ENCODE peak calls at places on chromosomes 6 and 20, in ten cellular contexts. Q, A, X, C, L, O, K, U, E and I are unnamed samples.

GRCh38 chr6:131656667-131657066 is 19.6 kb downstream of the ENPP3 start:
- DNase-seq in O (no peak), U (no peak), C (no peak), L (no peak), X (no peak), A (no peak), Q (no peak), E (no peak), K (no peak), I (no peak)

GRCh38 chr6:95593025-95593424 is 15.7 kb downstream of the MANEA start:
- DNase-seq in K (peak; percentile 28), O (no peak), X (no peak), C (no peak), Q (no peak), A (no peak), U (no peak), E (peak; percentile 14), L (no peak), I (no peak)

GRCh38 chr6:138410972-138411667 is 7.1 kb downstream of the HEBP2 start:
- DNase-seq in Q (peak; percentile 85), U (no peak), X (no peak), K (no peak), A (no peak), O (no peak), L (peak; percentile 94), E (peak; percentile 54), C (no peak), I (peak; percentile 83)

GRCh38 chr6:159833556-159833955 is 33.5 kb downstream of the PNLDC1 start:
- DNase-seq in O (no peak), L (no peak), X (no peak), U (no peak), C (peak; percentile 65), K (no peak), Q (peak; percentile 97), E (peak; percentile 80), A (no peak), I (peak; percentile 62)

GRCh38 chr20:539848-540247 is 3.7 kb downstream of the CSNK2A1 start:
- DNase-seq in L (peak; percentile 62), A (no peak), X (no peak), U (no peak), O (no peak), E (peak; percentile 84), K (no peak), C (no peak), Q (no peak), I (peak; percentile 71)

GRCh38 chr20:775679-776135 is 7.4 kb upstream of the SLC52A3 start:
- DNase-seq in Q (no peak), E (no peak), O (no peak), C (no peak), L (no peak), A (no peak), X (no peak), U (no peak), K (peak; percentile 91), I (no peak)

GRCh38 chr20:63395723-63396122 is 34.6 kb upstream of the CHRNA4 start:
- DNase-seq in C (no peak), O (no peak), X (no peak), Q (no peak), E (no peak), U (no peak), L (no peak), K (no peak), A (no peak), I (no peak)

GRCh38 chr6:163335671-163336545 is 78.6 kb upstream of the QKI start:
- DNase-seq in C (no peak), E (peak; percentile 54), L (no peak), X (peak; percentile 81), Q (peak; percentile 93), K (no peak), O (peak; percentile 86), U (no peak), A (peak; percentile 88), I (peak; percentile 67)

GRCh38 chr20:60804918-60805631 is 447.0 kb upstream of the CDH4 start:
- DNase-seq in C (no peak), A (no peak), U (no peak), O (peak; percentile 18), K (no peak), L (peak; percentile 7), X (no peak), Q (no peak), E (no peak), I (no peak)

GRCh38 chr20:23889775-23890187 is 10.2 kb upstream of the CST5 start:
- DNase-seq in E (peak; percentile 47), L (peak; percentile 71), C (no peak), X (peak; percentile 29), A (peak; percentile 28), U (no peak), O (peak; percentile 70), Q (peak; percentile 79), K (peak; percentile 31), I (peak; percentile 56)

GRCh38 chr20:64038252-64038578 is 2.2 kb downstream of the C20orf204 start:
- DNase-seq in O (no peak), Q (peak; percentile 80), K (no peak), E (no peak), U (no peak), X (no peak), C (no peak), A (no peak), L (no peak), I (no peak)

GRCh38 chr6:21331221-21331620 is 262.3 kb upstream of the SOX4 start:
- DNase-seq in O (no peak), E (peak; percentile 69), X (no peak), C (no peak), U (no peak), L (no peak), Q (no peak), K (no peak), A (no peak), I (peak; percentile 46)

GRCh38 chr6:94988701-94989100 is 588.6 kb upstream of the MANEA start:
- DNase-seq in C (no peak), U (no peak), E (no peak), X (no peak), A (no peak), L (no peak), K (no peak), Q (no peak), O (no peak), I (no peak)

GRCh38 chr20:19688031-19688806 is 69.8 kb upstream of the RIN2 start:
- DNase-seq in U (peak; percentile 84), E (peak; percentile 90), L (peak; percentile 84), Q (peak; percentile 96), X (peak; percentile 76), O (peak; percentile 59), A (peak; percentile 80), K (peak; percentile 81), C (peak; percentile 61), I (peak; percentile 92)
- TF ChIP-seq CTCF in U (peak; percentile 46), E (peak; percentile 82), L (peak; percentile 76), Q (peak; percentile 87), X (peak; percentile 75), O (no peak), A (peak; percentile 80), K (peak; percentile 35), C (peak; percentile 88), I (peak; percentile 80)

GRCh38 chr6:73314577-73315492 is 39.2 kb downstream of the DPPA5 start:
- DNase-seq in E (no peak), X (no peak), K (no peak), A (no peak), C (no peak), U (no peak), L (no peak), O (no peak), Q (peak; percentile 58), I (no peak)

GRCh38 chr6:73309784-73310502 is 44.1 kb downstream of the DPPA5 start:
- DNase-seq in O (peak; percentile 63), L (peak; percentile 63), U (no peak), C (no peak), Q (peak; percentile 91), A (peak; percentile 35), E (peak; percentile 53), X (peak; percentile 30), K (peak; percentile 65), I (peak; percentile 60)

GRCh38 chr6:73309534-73309783 is 44.6 kb downstream of the DPPA5 start:
- DNase-seq in U (no peak), L (peak; percentile 57), C (no peak), X (no peak), A (no peak), Q (no peak), K (no peak), O (no peak), E (peak; percentile 40), I (no peak)

DNA sequence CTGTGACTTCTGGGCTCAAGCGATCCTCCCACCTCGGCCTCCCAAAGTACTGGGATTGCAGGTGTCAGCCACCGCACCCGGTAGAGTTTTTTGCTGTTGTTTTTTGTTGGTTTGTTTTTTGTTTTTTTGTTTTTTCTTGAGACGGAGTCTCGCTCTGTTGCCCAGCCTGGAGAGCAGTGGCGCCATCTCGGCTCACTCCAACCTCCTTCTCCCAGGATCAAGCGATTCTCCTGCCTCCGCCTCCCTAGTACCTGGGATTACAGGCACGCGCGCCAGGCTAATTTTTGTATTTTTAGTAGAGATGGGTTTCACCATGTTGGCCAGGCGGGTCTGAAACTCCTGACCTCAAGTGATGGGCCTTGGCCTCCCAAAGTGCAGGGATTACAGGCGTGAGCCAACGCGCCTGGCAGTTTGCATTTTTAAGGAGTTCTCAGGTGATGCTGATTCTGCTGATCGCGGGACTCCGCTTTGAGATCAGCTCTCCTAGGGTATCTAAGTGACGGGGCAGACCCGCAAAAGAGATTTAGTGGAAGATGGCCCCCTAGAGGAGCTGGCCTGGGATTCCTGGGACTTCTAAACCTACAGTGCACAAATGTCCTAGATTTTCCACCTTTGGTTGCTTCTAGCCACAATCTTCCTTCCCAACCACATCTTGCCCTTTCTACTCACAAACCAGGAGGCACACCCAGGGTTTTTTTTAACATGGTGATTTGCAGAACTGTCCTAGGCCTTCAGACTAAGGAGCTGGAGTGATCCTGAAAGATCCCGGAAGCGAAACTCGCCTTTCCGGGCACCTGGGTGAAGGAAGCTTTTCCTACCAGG is 45.2 kb downstream of the DPPA5 start:
- DNase-seq in O (peak; percentile 11), A (no peak), U (no peak), L (peak; percentile 50), C (no peak), K (no peak), X (no peak), E (peak; percentile 39), Q (peak; percentile 88), I (peak; percentile 35)
- TF ChIP-seq CTCF in O (no peak), A (no peak), U (no peak), L (no peak), C (peak; percentile 34), K (no peak), X (no peak), E (peak; percentile 4), Q (peak; percentile 23), I (peak; percentile 22)

GRCh38 chr6:50889912-50890311 is 71.2 kb downstream of the TFAP2B start:
- DNase-seq in E (no peak), Q (no peak), K (no peak), O (no peak), L (no peak), X (no peak), A (no peak), U (no peak), C (no peak), I (no peak)
- TF ChIP-seq CTCF in E (no peak), Q (no peak), K (no peak), O (no peak), L (no peak), X (no peak), A (no peak), U (no peak), C (no peak), I (no peak)

DNA sequence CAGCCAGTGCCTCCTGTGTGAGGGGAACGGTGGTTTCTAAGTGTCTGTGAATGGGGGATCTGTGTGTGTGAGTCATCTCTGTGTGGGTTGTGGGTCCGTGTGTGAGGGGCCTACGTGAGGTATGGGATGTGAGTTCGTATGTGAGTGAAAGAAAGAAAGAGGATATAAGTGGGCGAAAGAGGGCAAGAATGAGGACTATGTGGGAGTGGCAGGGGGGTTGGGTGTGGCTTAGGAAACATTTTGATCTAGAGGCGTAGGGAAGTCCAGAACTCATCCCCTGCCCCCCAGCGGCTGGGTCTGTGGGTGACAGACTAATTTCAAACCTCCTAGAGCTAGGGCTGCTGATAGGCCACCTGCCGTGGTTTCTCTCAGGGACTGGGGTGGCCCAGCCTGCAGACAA is 35.5 kb downstream of the DHX35 start:
- DNase-seq in O (no peak), X (no peak), Q (no peak), K (no peak), L (no peak), E (no peak), C (no peak), A (no peak), U (no peak), I (no peak)
- TF ChIP-seq CTCF in O (no peak), X (no peak), Q (no peak), K (no peak), L (no peak), E (no peak), C (no peak), A (no peak), U (no peak), I (no peak)